ENCODE peak calls at places on chromosomes 5 and 9, in eight cellular contexts. One of them, this sample, is unnamed.

GRCh38 chr9:70602364-70603019 is 188.0 kb upstream of the KLF9 start:
- DNase-seq in GM06990: no peak
- DNase-seq in dorsolateral prefrontal cortex: peak
- DNase-seq in fibroblast of lung: peak
- DNase-seq in fibroblast of pulmonary artery: peak
- DNase-seq in body of pancreas: peak
- DNase-seq in A549: peak
- DNase-seq in lower leg skin: no peak
- DNase-seq in this sample: peak

GRCh38 chr5:41587668-41588067 is 77.3 kb upstream of the PLCXD3 start:
- DNase-seq in GM06990: no peak
- DNase-seq in dorsolateral prefrontal cortex: no peak
- DNase-seq in fibroblast of lung: no peak
- DNase-seq in fibroblast of pulmonary artery: no peak
- DNase-seq in body of pancreas: no peak
- DNase-seq in A549: no peak
- DNase-seq in lower leg skin: no peak
- DNase-seq in this sample: no peak

GRCh38 chr5:39801306-39801705 is 376.5 kb upstream of the DAB2 start:
- DNase-seq in GM06990: no peak
- DNase-seq in dorsolateral prefrontal cortex: no peak
- DNase-seq in fibroblast of lung: no peak
- DNase-seq in fibroblast of pulmonary artery: peak
- DNase-seq in body of pancreas: no peak
- DNase-seq in A549: no peak
- DNase-seq in lower leg skin: no peak
- DNase-seq in this sample: no peak

GRCh38 chr9:120920495-120921178 is 6.0 kb downstream of the TRAF1 start:
- DNase-seq in GM06990: no peak
- DNase-seq in dorsolateral prefrontal cortex: no peak
- DNase-seq in fibroblast of lung: no peak
- DNase-seq in fibroblast of pulmonary artery: no peak
- DNase-seq in body of pancreas: no peak
- DNase-seq in A549: no peak
- DNase-seq in lower leg skin: no peak
- DNase-seq in this sample: no peak

GRCh38 chr5:112995764-112996618 is 19.4 kb downstream of the DCP2 start:
- DNase-seq in GM06990: no peak
- DNase-seq in dorsolateral prefrontal cortex: peak
- DNase-seq in fibroblast of lung: peak
- DNase-seq in fibroblast of pulmonary artery: peak
- DNase-seq in body of pancreas: peak
- DNase-seq in A549: peak
- DNase-seq in lower leg skin: peak
- DNase-seq in this sample: peak

GRCh38 chr9:79213417-79214125 is 358.2 kb upstream of the TLE4 start:
- DNase-seq in GM06990: no peak
- DNase-seq in dorsolateral prefrontal cortex: no peak
- DNase-seq in fibroblast of lung: no peak
- DNase-seq in fibroblast of pulmonary artery: peak
- DNase-seq in body of pancreas: no peak
- DNase-seq in A549: no peak
- DNase-seq in lower leg skin: no peak
- DNase-seq in this sample: no peak

GRCh38 chr5:57002959-57003485 is 51.1 kb upstream of the MIER3 start:
- DNase-seq in GM06990: no peak
- DNase-seq in dorsolateral prefrontal cortex: no peak
- DNase-seq in fibroblast of lung: no peak
- DNase-seq in fibroblast of pulmonary artery: peak
- DNase-seq in body of pancreas: no peak
- DNase-seq in A549: no peak
- DNase-seq in lower leg skin: no peak
- DNase-seq in this sample: no peak

GRCh38 chr9:120477534-120478001 is 102.4 kb downstream of the CDK5RAP2 start:
- DNase-seq in GM06990: no peak
- DNase-seq in dorsolateral prefrontal cortex: peak
- DNase-seq in fibroblast of lung: peak
- DNase-seq in fibroblast of pulmonary artery: peak
- DNase-seq in body of pancreas: peak
- DNase-seq in A549: peak
- DNase-seq in lower leg skin: peak
- DNase-seq in this sample: peak

GRCh38 chr5:116454417-116454927 is 120.2 kb downstream of the SEMA6A start:
- DNase-seq in GM06990: peak
- DNase-seq in dorsolateral prefrontal cortex: peak
- DNase-seq in fibroblast of lung: peak
- DNase-seq in fibroblast of pulmonary artery: peak
- DNase-seq in body of pancreas: peak
- DNase-seq in A549: no peak
- DNase-seq in lower leg skin: no peak
- DNase-seq in this sample: peak

GRCh38 chr9:124255222-124255621 is 2.5 kb upstream of the NEK6 start:
- DNase-seq in GM06990: no peak
- DNase-seq in dorsolateral prefrontal cortex: no peak
- DNase-seq in fibroblast of lung: no peak
- DNase-seq in fibroblast of pulmonary artery: no peak
- DNase-seq in body of pancreas: no peak
- DNase-seq in A549: no peak
- DNase-seq in lower leg skin: no peak
- DNase-seq in this sample: no peak

GRCh38 chr9:122474561-122474960 is 3.2 kb downstream of the OR1J1 start:
- DNase-seq in GM06990: no peak
- DNase-seq in dorsolateral prefrontal cortex: no peak
- DNase-seq in fibroblast of lung: no peak
- DNase-seq in fibroblast of pulmonary artery: no peak
- DNase-seq in body of pancreas: no peak
- DNase-seq in A549: no peak
- DNase-seq in lower leg skin: no peak
- DNase-seq in this sample: no peak

GRCh38 chr9:115594551-115594950 is 476.6 kb upstream of the TNC start:
- DNase-seq in GM06990: no peak
- DNase-seq in dorsolateral prefrontal cortex: no peak
- DNase-seq in fibroblast of lung: no peak
- DNase-seq in fibroblast of pulmonary artery: peak
- DNase-seq in body of pancreas: no peak
- DNase-seq in A549: no peak
- DNase-seq in lower leg skin: no peak
- DNase-seq in this sample: no peak

GRCh38 chr9:25678147-25678666 is at the start of gene TUSC1:
- DNase-seq in GM06990: no peak
- DNase-seq in dorsolateral prefrontal cortex: peak
- DNase-seq in fibroblast of lung: peak
- DNase-seq in fibroblast of pulmonary artery: peak
- DNase-seq in body of pancreas: peak
- DNase-seq in A549: peak
- DNase-seq in lower leg skin: peak
- DNase-seq in this sample: peak

GRCh38 chr9:126676102-126676684 is 62.5 kb downstream of the LMX1B start:
- DNase-seq in GM06990: no peak
- DNase-seq in dorsolateral prefrontal cortex: no peak
- DNase-seq in fibroblast of lung: no peak
- DNase-seq in fibroblast of pulmonary artery: no peak
- DNase-seq in body of pancreas: no peak
- DNase-seq in A549: no peak
- DNase-seq in lower leg skin: no peak
- DNase-seq in this sample: no peak

GRCh38 chr5:129120158-129120581 is 25.6 kb downstream of the ISOC1 start:
- DNase-seq in GM06990: peak
- DNase-seq in dorsolateral prefrontal cortex: no peak
- DNase-seq in fibroblast of lung: no peak
- DNase-seq in fibroblast of pulmonary artery: no peak
- DNase-seq in body of pancreas: no peak
- DNase-seq in A549: no peak
- DNase-seq in lower leg skin: no peak
- DNase-seq in this sample: no peak

GRCh38 chr9:121819511-121820231 is 168.2 kb downstream of the DAB2IP start:
- DNase-seq in GM06990: no peak
- DNase-seq in dorsolateral prefrontal cortex: no peak
- DNase-seq in fibroblast of lung: peak
- DNase-seq in fibroblast of pulmonary artery: no peak
- DNase-seq in body of pancreas: no peak
- DNase-seq in A549: no peak
- DNase-seq in lower leg skin: peak
- DNase-seq in this sample: peak

GRCh38 chr9:129794549-129794948 is 8.4 kb upstream of the TOR1B start:
- DNase-seq in GM06990: no peak
- DNase-seq in dorsolateral prefrontal cortex: no peak
- DNase-seq in fibroblast of lung: no peak
- DNase-seq in fibroblast of pulmonary artery: no peak
- DNase-seq in body of pancreas: no peak
- DNase-seq in A549: no peak
- DNase-seq in lower leg skin: no peak
- DNase-seq in this sample: no peak

GRCh38 chr9:14395300-14396082 is 81.5 kb upstream of the NFIB start:
- DNase-seq in GM06990: no peak
- DNase-seq in dorsolateral prefrontal cortex: peak
- DNase-seq in fibroblast of lung: no peak
- DNase-seq in fibroblast of pulmonary artery: no peak
- DNase-seq in body of pancreas: no peak
- DNase-seq in A549: no peak
- DNase-seq in lower leg skin: no peak
- DNase-seq in this sample: no peak

GRCh38 chr5:140647042-140647341 is 438 bp downstream of the NDUFA2 start:
- DNase-seq in GM06990: no peak
- DNase-seq in dorsolateral prefrontal cortex: no peak
- DNase-seq in fibroblast of lung: no peak
- DNase-seq in fibroblast of pulmonary artery: no peak
- DNase-seq in body of pancreas: no peak
- DNase-seq in A549: no peak
- DNase-seq in lower leg skin: no peak
- DNase-seq in this sample: no peak

GRCh38 chr5:132176543-132176945 is 51.1 kb downstream of the P4HA2 start:
- DNase-seq in GM06990: no peak
- DNase-seq in dorsolateral prefrontal cortex: no peak
- DNase-seq in fibroblast of lung: no peak
- DNase-seq in fibroblast of pulmonary artery: no peak
- DNase-seq in body of pancreas: no peak
- DNase-seq in A549: no peak
- DNase-seq in lower leg skin: no peak
- DNase-seq in this sample: no peak

GRCh38 chr5:132177691-132178149 is 49.9 kb downstream of the P4HA2 start:
- DNase-seq in GM06990: no peak
- DNase-seq in dorsolateral prefrontal cortex: no peak
- DNase-seq in fibroblast of lung: no peak
- DNase-seq in fibroblast of pulmonary artery: no peak
- DNase-seq in body of pancreas: no peak
- DNase-seq in A549: no peak
- DNase-seq in lower leg skin: no peak
- DNase-seq in this sample: no peak

GRCh38 chr5:132179410-132179809 is 48.2 kb downstream of the P4HA2 start:
- DNase-seq in GM06990: no peak
- DNase-seq in dorsolateral prefrontal cortex: no peak
- DNase-seq in fibroblast of lung: no peak
- DNase-seq in fibroblast of pulmonary artery: no peak
- DNase-seq in body of pancreas: no peak
- DNase-seq in A549: no peak
- DNase-seq in lower leg skin: no peak
- DNase-seq in this sample: peak

GRCh38 chr5:132180134-132180745 is 47.4 kb downstream of the P4HA2 start:
- DNase-seq in GM06990: no peak
- DNase-seq in dorsolateral prefrontal cortex: no peak
- DNase-seq in fibroblast of lung: peak
- DNase-seq in fibroblast of pulmonary artery: peak
- DNase-seq in body of pancreas: peak
- DNase-seq in A549: peak
- DNase-seq in lower leg skin: no peak
- DNase-seq in this sample: peak

DNA sequence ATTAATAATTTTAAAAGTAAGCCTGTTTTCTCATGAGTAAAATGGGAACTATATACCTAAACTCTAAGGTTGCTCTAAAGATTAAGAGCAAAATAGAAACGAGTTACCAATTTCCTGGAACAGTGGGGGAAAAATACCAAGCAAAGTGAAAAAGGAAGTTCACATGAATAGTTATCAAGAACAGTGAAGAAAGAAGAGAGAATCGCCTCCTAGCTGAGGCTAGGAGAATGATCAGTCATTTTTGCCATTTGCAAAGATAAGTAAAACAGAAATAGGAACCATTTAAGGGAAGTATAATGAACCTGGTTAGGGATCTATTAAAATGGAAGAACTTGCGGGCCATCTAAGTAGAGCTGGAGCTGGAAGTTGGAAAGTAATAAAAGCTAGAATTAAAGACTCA is 50.7 kb downstream of the P4HA2 start:
- DNase-seq in GM06990: no peak
- DNase-seq in dorsolateral prefrontal cortex: no peak
- DNase-seq in fibroblast of lung: peak
- DNase-seq in fibroblast of pulmonary artery: peak
- DNase-seq in body of pancreas: no peak
- DNase-seq in A549: no peak
- DNase-seq in lower leg skin: no peak
- DNase-seq in this sample: peak
- TF ChIP-seq CTCF in GM06990: peak
- TF ChIP-seq CTCF in dorsolateral prefrontal cortex: no peak
- TF ChIP-seq CTCF in fibroblast of lung: peak
- TF ChIP-seq CTCF in fibroblast of pulmonary artery: peak
- TF ChIP-seq CTCF in body of pancreas: no peak
- TF ChIP-seq CTCF in A549: peak
- TF ChIP-seq CTCF in lower leg skin: no peak
- TF ChIP-seq CTCF in this sample: peak

DNA sequence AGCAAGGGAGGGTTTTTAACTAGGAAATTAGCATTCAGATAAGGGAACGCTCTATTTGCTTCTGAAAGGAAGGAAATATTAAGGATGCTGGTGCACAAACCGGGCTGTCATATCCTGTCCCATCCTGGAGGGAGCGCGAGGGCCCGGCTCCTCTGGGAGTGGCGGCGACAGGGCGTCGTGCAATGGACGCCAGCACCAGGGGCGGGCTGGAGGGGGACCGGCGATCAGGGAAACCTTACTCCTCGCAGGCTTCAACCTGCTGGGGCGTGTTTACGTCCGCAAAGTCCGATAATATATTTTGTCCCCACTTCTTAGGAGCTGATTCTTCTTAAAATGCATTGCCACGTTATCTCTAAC is 197.1 kb upstream of the TBCA start:
- DNase-seq in GM06990: no peak
- DNase-seq in dorsolateral prefrontal cortex: no peak
- DNase-seq in fibroblast of lung: no peak
- DNase-seq in fibroblast of pulmonary artery: no peak
- DNase-seq in body of pancreas: no peak
- DNase-seq in A549: no peak
- DNase-seq in lower leg skin: no peak
- DNase-seq in this sample: no peak
- H3K4me3 ChIP-seq in GM06990: peak
- H3K4me3 ChIP-seq in dorsolateral prefrontal cortex: peak
- H3K4me3 ChIP-seq in fibroblast of lung: peak
- H3K4me3 ChIP-seq in fibroblast of pulmonary artery: no peak
- H3K4me3 ChIP-seq in body of pancreas: no peak
- H3K4me3 ChIP-seq in A549: no peak
- H3K4me3 ChIP-seq in lower leg skin: no peak
- H3K4me3 ChIP-seq in this sample: no peak

GRCh38 chr9:93111371-93112115 is 15.5 kb downstream of the CARD19 start:
- DNase-seq in GM06990: peak
- DNase-seq in dorsolateral prefrontal cortex: no peak
- DNase-seq in fibroblast of lung: peak
- DNase-seq in fibroblast of pulmonary artery: no peak
- DNase-seq in body of pancreas: peak
- DNase-seq in A549: no peak
- DNase-seq in lower leg skin: peak
- DNase-seq in this sample: peak
- TF ChIP-seq CTCF in GM06990: no peak
- TF ChIP-seq CTCF in dorsolateral prefrontal cortex: no peak
- TF ChIP-seq CTCF in fibroblast of lung: no peak
- TF ChIP-seq CTCF in fibroblast of pulmonary artery: no peak
- TF ChIP-seq CTCF in body of pancreas: no peak
- TF ChIP-seq CTCF in A549: no peak
- TF ChIP-seq CTCF in lower leg skin: no peak
- TF ChIP-seq CTCF in this sample: no peak

GRCh38 chr5:73201547-73202513 is 28.8 kb downstream of the TMEM174 start:
- DNase-seq in GM06990: peak
- DNase-seq in dorsolateral prefrontal cortex: peak
- DNase-seq in fibroblast of lung: peak
- DNase-seq in fibroblast of pulmonary artery: peak
- DNase-seq in body of pancreas: peak
- DNase-seq in A549: peak
- DNase-seq in lower leg skin: peak
- DNase-seq in this sample: peak
- H3K4me3 ChIP-seq in GM06990: no peak
- H3K4me3 ChIP-seq in dorsolateral prefrontal cortex: no peak
- H3K4me3 ChIP-seq in fibroblast of lung: no peak
- H3K4me3 ChIP-seq in fibroblast of pulmonary artery: no peak
- H3K4me3 ChIP-seq in body of pancreas: no peak
- H3K4me3 ChIP-seq in A549: peak
- H3K4me3 ChIP-seq in lower leg skin: no peak
- H3K4me3 ChIP-seq in this sample: no peak

This sample was measured in astrocyte of the spinal cord.